ENCODE peak calls at places on chromosome 18, in five cellular contexts. One of them, this sample, is unnamed.

GRCh38 chr18:48975817-48976649 is 25.3 kb upstream of the SMAD7 start:
- DNase-seq in stimulated activated naive CD8-positive, alpha-beta T cell treated with anti-CD3 and anti-CD28 coated beads, Interleukin-15, amount 100 ng/mL, for 72 hours: peak
- DNase-seq in Peyer's patch: peak
- DNase-seq in DMS53: peak
- DNase-seq in RKO: peak
- DNase-seq in this sample: no peak

GRCh38 chr18:62777814-62778213 is 62.5 kb downstream of the PHLPP1 start:
- DNase-seq in stimulated activated naive CD8-positive, alpha-beta T cell treated with anti-CD3 and anti-CD28 coated beads, Interleukin-15, amount 100 ng/mL, for 72 hours: no peak
- DNase-seq in Peyer's patch: no peak
- DNase-seq in DMS53: no peak
- DNase-seq in RKO: peak
- DNase-seq in this sample: no peak

GRCh38 chr18:49561377-49562193 is at the start of gene LIPG:
- DNase-seq in stimulated activated naive CD8-positive, alpha-beta T cell treated with anti-CD3 and anti-CD28 coated beads, Interleukin-15, amount 100 ng/mL, for 72 hours: peak
- DNase-seq in Peyer's patch: peak
- DNase-seq in DMS53: peak
- DNase-seq in RKO: peak
- DNase-seq in this sample: no peak

GRCh38 chr18:8816805-8817204 is 111.4 kb downstream of the MTCL1 start:
- DNase-seq in stimulated activated naive CD8-positive, alpha-beta T cell treated with anti-CD3 and anti-CD28 coated beads, Interleukin-15, amount 100 ng/mL, for 72 hours: no peak
- DNase-seq in Peyer's patch: no peak
- DNase-seq in DMS53: no peak
- DNase-seq in RKO: no peak
- DNase-seq in this sample: no peak

GRCh38 chr18:61824733-61825363 is 68.0 kb downstream of the RNF152 start:
- DNase-seq in stimulated activated naive CD8-positive, alpha-beta T cell treated with anti-CD3 and anti-CD28 coated beads, Interleukin-15, amount 100 ng/mL, for 72 hours: no peak
- DNase-seq in Peyer's patch: no peak
- DNase-seq in DMS53: peak
- DNase-seq in RKO: no peak
- DNase-seq in this sample: no peak

GRCh38 chr18:7844418-7844817 is 277.3 kb downstream of the PTPRM start:
- DNase-seq in stimulated activated naive CD8-positive, alpha-beta T cell treated with anti-CD3 and anti-CD28 coated beads, Interleukin-15, amount 100 ng/mL, for 72 hours: no peak
- DNase-seq in Peyer's patch: no peak
- DNase-seq in DMS53: no peak
- DNase-seq in RKO: no peak
- DNase-seq in this sample: no peak

GRCh38 chr18:70671889-70672551 is 383.2 kb downstream of the SOCS6 start:
- DNase-seq in stimulated activated naive CD8-positive, alpha-beta T cell treated with anti-CD3 and anti-CD28 coated beads, Interleukin-15, amount 100 ng/mL, for 72 hours: no peak
- DNase-seq in Peyer's patch: no peak
- DNase-seq in DMS53: no peak
- DNase-seq in RKO: no peak
- DNase-seq in this sample: no peak

GRCh38 chr18:58699551-58699950 is 28.3 kb downstream of the MALT1 start:
- DNase-seq in stimulated activated naive CD8-positive, alpha-beta T cell treated with anti-CD3 and anti-CD28 coated beads, Interleukin-15, amount 100 ng/mL, for 72 hours: no peak
- DNase-seq in Peyer's patch: no peak
- DNase-seq in DMS53: peak
- DNase-seq in RKO: no peak
- DNase-seq in this sample: no peak

GRCh38 chr18:27017901-27018500 is 152.5 kb upstream of the AQP4 start:
- DNase-seq in stimulated activated naive CD8-positive, alpha-beta T cell treated with anti-CD3 and anti-CD28 coated beads, Interleukin-15, amount 100 ng/mL, for 72 hours: no peak
- DNase-seq in Peyer's patch: no peak
- DNase-seq in DMS53: peak
- DNase-seq in RKO: peak
- DNase-seq in this sample: no peak

GRCh38 chr18:45526120-45526841 is 89.0 kb upstream of the SLC14A2 start:
- DNase-seq in stimulated activated naive CD8-positive, alpha-beta T cell treated with anti-CD3 and anti-CD28 coated beads, Interleukin-15, amount 100 ng/mL, for 72 hours: no peak
- DNase-seq in Peyer's patch: no peak
- DNase-seq in DMS53: peak
- DNase-seq in RKO: no peak
- DNase-seq in this sample: no peak

GRCh38 chr18:79587298-79588125 is 92.1 kb upstream of the CTDP1 start:
- DNase-seq in stimulated activated naive CD8-positive, alpha-beta T cell treated with anti-CD3 and anti-CD28 coated beads, Interleukin-15, amount 100 ng/mL, for 72 hours: no peak
- DNase-seq in Peyer's patch: peak
- DNase-seq in DMS53: no peak
- DNase-seq in RKO: no peak
- DNase-seq in this sample: no peak

GRCh38 chr18:70870292-70870691 is 581.4 kb downstream of the SOCS6 start:
- DNase-seq in stimulated activated naive CD8-positive, alpha-beta T cell treated with anti-CD3 and anti-CD28 coated beads, Interleukin-15, amount 100 ng/mL, for 72 hours: no peak
- DNase-seq in Peyer's patch: no peak
- DNase-seq in DMS53: no peak
- DNase-seq in RKO: no peak
- DNase-seq in this sample: no peak

GRCh38 chr18:75123113-75123512 is 85.8 kb downstream of the PTGR3 start:
- DNase-seq in stimulated activated naive CD8-positive, alpha-beta T cell treated with anti-CD3 and anti-CD28 coated beads, Interleukin-15, amount 100 ng/mL, for 72 hours: no peak
- DNase-seq in Peyer's patch: peak
- DNase-seq in DMS53: no peak
- DNase-seq in RKO: no peak
- DNase-seq in this sample: no peak

GRCh38 chr18:48031011-48031480 is 100.6 kb upstream of the SMAD2 start:
- DNase-seq in stimulated activated naive CD8-positive, alpha-beta T cell treated with anti-CD3 and anti-CD28 coated beads, Interleukin-15, amount 100 ng/mL, for 72 hours: no peak
- DNase-seq in Peyer's patch: peak
- DNase-seq in DMS53: peak
- DNase-seq in RKO: peak
- DNase-seq in this sample: no peak

GRCh38 chr18:70397259-70397925 is 108.5 kb downstream of the SOCS6 start:
- DNase-seq in stimulated activated naive CD8-positive, alpha-beta T cell treated with anti-CD3 and anti-CD28 coated beads, Interleukin-15, amount 100 ng/mL, for 72 hours: no peak
- DNase-seq in Peyer's patch: no peak
- DNase-seq in DMS53: no peak
- DNase-seq in RKO: peak
- DNase-seq in this sample: no peak

GRCh38 chr18:79420033-79420745 is 24.5 kb downstream of the NFATC1 start:
- DNase-seq in stimulated activated naive CD8-positive, alpha-beta T cell treated with anti-CD3 and anti-CD28 coated beads, Interleukin-15, amount 100 ng/mL, for 72 hours: no peak
- DNase-seq in Peyer's patch: no peak
- DNase-seq in DMS53: no peak
- DNase-seq in RKO: no peak
- DNase-seq in this sample: no peak